ENCODE peak calls at places on chromosome 14, in eight cellular contexts. U is fibroblast of pulmonary artery, M is fibroblast of lung, S is nephron progenitor cell, L is cardiac fibroblast, O is GM20000, F is endothelial cell, T is left lung. A is an unnamed sample.

GRCh38 chr14:31726337-31726736 is 165.1 kb downstream of the NUBPL start:
- DNase-seq in U (no peak), M (no peak), S (no peak), L (no peak), O (no peak), F (no peak), T (no peak), A (no peak)

GRCh38 chr14:80996049-80996901 is 40.9 kb downstream of the TSHR start:
- DNase-seq in U (peak), M (peak), S (peak), L (peak), O (peak), F (peak), T (no peak), A (peak)

GRCh38 chr14:89907655-89908054 is 46.9 kb downstream of the EFCAB11 start:
- DNase-seq in U (no peak), M (no peak), S (no peak), L (no peak), O (no peak), F (no peak), T (no peak), A (no peak)

GRCh38 chr14:61269321-61270083 is 11.6 kb downstream of the TMEM30B start:
- DNase-seq in U (peak), M (peak), S (peak), L (peak), O (peak), F (peak), T (peak), A (peak)

GRCh38 chr14:50615056-50615455 is 53.0 kb downstream of the SAV1 start:
- DNase-seq in U (no peak), M (no peak), S (no peak), L (no peak), O (no peak), F (no peak), T (no peak), A (no peak)

GRCh38 chr14:94480809-94481208 is 4.8 kb upstream of the SERPINA9 start:
- DNase-seq in U (no peak), M (peak), S (no peak), L (peak), O (no peak), F (no peak), T (no peak), A (no peak)

GRCh38 chr14:47278233-47278842 is 397.1 kb downstream of the MDGA2 start:
- DNase-seq in U (peak), M (peak), S (peak), L (peak), O (peak), F (peak), T (no peak), A (peak)

GRCh38 chr14:66380143-66380542 is 106.0 kb upstream of the CCDC196 start:
- DNase-seq in U (peak), M (no peak), S (no peak), L (no peak), O (no peak), F (no peak), T (no peak), A (no peak)

GRCh38 chr14:64191756-64192155 is 102.4 kb downstream of the ESR2 start:
- DNase-seq in U (peak), M (peak), S (no peak), L (peak), O (no peak), F (no peak), T (no peak), A (no peak)

GRCh38 chr14:98598576-98598975 is 673.4 kb downstream of the BCL11B start:
- DNase-seq in U (no peak), M (no peak), S (no peak), L (no peak), O (no peak), F (no peak), T (no peak), A (no peak)

GRCh38 chr14:22386924-22387775 is 201.9 kb downstream of the DAD1 start:
- DNase-seq in U (peak), M (peak), S (peak), L (peak), O (peak), F (peak), T (peak), A (peak)

GRCh38 chr14:90397401-90398314 is 829 bp downstream of the CALM1 start:
- DNase-seq in U (peak), M (peak), S (peak), L (no peak), O (peak), F (peak), T (peak), A (peak)

GRCh38 chr14:103825103-103825502 is 22.3 kb downstream of the PPP1R13B start:
- DNase-seq in U (no peak), M (no peak), S (no peak), L (no peak), O (no peak), F (no peak), T (no peak), A (no peak)

GRCh38 chr14:28012629-28013415 is 753.8 kb upstream of the FOXG1 start:
- DNase-seq in U (no peak), M (no peak), S (no peak), L (no peak), O (no peak), F (no peak), T (no peak), A (peak)

GRCh38 chr14:24556756-24557155 is 19.3 kb downstream of the CTSG start:
- DNase-seq in U (peak), M (peak), S (no peak), L (peak), O (no peak), F (no peak), T (no peak), A (no peak)

GRCh38 chr14:104891121-104891551 is 26.1 kb downstream of the CEP170B start:
- DNase-seq in U (no peak), M (no peak), S (no peak), L (no peak), O (no peak), F (no peak), T (no peak), A (no peak)

GRCh38 chr14:78933948-78934524 is 763.9 kb downstream of the NRXN3 start:
- DNase-seq in U (peak), M (peak), S (peak), L (peak), O (peak), F (peak), T (no peak), A (peak)

GRCh38 chr14:32513571-32514009 is 184.5 kb downstream of the AKAP6 start:
- DNase-seq in U (peak), M (no peak), S (no peak), L (peak), O (no peak), F (no peak), T (no peak), A (no peak)

GRCh38 chr14:91317381-91318313 is 73.1 kb upstream of the GPR68 start:
- DNase-seq in U (peak), M (peak), S (no peak), L (peak), O (no peak), F (no peak), T (peak), A (no peak)

GRCh38 chr14:62117010-62117717 is 354.9 kb downstream of the SNAPC1 start:
- DNase-seq in U (peak), M (peak), S (peak), L (peak), O (peak), F (peak), T (peak), A (peak)

GRCh38 chr14:70121521-70121920 is 67.2 kb downstream of the SLC8A3 start:
- DNase-seq in U (no peak), M (no peak), S (peak), L (no peak), O (no peak), F (no peak), T (no peak), A (peak)

GRCh38 chr14:104395276-104395675 is 184.3 kb upstream of the C14orf180 start:
- DNase-seq in U (no peak), M (no peak), S (no peak), L (no peak), O (no peak), F (no peak), T (no peak), A (no peak)

GRCh38 chr14:89544636-89545301 is 127.7 kb upstream of the FOXN3 start:
- DNase-seq in U (peak), M (peak), S (no peak), L (peak), O (no peak), F (no peak), T (no peak), A (no peak)

GRCh38 chr14:90848944-90849731 is 32.9 kb upstream of the TTC7B start:
- DNase-seq in U (no peak), M (peak), S (no peak), L (no peak), O (no peak), F (no peak), T (no peak), A (no peak)

DNA sequence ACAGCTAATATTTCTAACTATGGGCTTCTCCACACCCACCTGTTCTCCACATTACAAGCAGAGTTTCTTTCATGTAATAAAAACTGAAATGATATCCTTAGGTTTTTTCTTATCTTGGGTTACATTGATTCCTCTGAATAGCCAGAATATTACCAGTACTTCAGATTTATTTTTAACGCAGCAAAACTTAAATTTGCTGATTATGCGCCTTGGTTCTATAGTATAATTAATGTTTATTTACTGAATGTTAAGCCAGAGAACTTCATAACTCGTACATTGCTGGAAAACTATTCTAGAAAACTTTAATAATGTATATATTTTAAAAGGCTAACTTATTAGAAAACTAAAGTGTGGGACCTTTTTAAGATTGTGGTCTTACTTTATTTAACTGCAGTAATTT is 577.2 kb downstream of the PRKD1 start:
- DNase-seq in U (no peak), M (no peak), S (no peak), L (no peak), O (no peak), F (no peak), T (no peak), A (no peak)
- TF ChIP-seq CTCF in U (no peak), M (no peak), S (no peak), L (no peak), O (no peak), F (no peak), T (no peak), A (no peak)

GRCh38 chr14:99659333-99659741 is 14.4 kb downstream of the HHIPL1 start:
- DNase-seq in U (no peak), M (no peak), S (peak), L (no peak), O (no peak), F (peak), T (no peak), A (no peak)
- TF ChIP-seq CTCF in U (no peak), M (no peak), S (no peak), L (no peak), O (no peak), F (peak), T (no peak), A (no peak)

GRCh38 chr14:101473045-101473729 is 88.1 kb upstream of the DIO3 start:
- DNase-seq in U (no peak), M (no peak), S (no peak), L (no peak), O (no peak), F (no peak), T (peak), A (no peak)
- TF ChIP-seq CTCF in U (no peak), M (no peak), S (no peak), L (no peak), O (no peak), F (no peak), T (no peak), A (no peak)

DNA sequence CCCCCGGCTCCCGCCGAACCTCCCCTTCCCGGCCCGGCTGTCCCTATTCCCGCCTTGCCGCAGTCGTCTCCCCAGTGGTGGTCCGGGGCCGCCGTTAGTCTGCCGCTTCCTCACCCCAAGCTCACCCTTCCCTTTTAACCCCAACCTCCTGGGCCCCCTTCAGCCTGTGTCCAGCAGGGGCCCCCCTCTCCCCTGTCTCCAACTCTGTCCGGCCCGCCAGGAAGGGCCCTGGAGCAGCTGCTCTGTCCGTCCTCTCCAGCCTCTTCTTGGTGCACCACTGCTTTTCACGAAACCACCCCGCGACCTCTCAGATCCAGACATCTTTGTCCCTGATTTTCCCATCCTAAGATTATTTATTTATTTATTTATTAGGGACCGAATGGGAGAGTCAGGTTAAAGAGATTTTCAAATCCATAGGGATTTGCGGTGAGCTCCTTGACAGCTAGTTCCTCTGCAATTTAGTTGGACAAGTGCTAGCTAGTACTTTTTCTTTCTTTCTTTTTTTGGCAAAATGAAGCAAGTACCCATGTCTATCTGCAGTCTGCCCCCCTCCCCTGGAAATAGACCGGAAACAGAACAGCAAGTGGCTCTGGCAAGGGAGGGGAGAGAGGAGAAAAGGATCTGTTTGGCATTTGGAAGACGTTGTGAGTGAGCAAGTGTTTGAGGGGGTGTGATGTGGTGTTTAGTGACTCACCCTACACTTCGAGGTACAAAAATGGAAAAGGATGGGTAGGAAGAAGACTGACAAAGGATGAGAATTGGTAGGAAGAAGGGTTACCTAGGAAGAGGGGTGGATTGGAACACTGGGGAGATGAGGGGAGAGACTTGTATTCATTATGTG is 632 bp downstream of the UBR7 start:
- DNase-seq in U (peak), M (peak), S (peak), L (peak), O (peak), F (peak), T (no peak), A (peak)
- TF ChIP-seq CTCF in U (peak), M (peak), S (no peak), L (peak), O (peak), F (no peak), T (peak), A (peak)

GRCh38 chr14:55245657-55246268 is 25.5 kb upstream of the FBXO34 start:
- DNase-seq in U (peak), M (peak), S (no peak), L (peak), O (peak), F (peak), T (no peak), A (no peak)
- TF ChIP-seq CTCF in U (peak), M (peak), S (peak), L (peak), O (peak), F (peak), T (peak), A (peak)

DNA sequence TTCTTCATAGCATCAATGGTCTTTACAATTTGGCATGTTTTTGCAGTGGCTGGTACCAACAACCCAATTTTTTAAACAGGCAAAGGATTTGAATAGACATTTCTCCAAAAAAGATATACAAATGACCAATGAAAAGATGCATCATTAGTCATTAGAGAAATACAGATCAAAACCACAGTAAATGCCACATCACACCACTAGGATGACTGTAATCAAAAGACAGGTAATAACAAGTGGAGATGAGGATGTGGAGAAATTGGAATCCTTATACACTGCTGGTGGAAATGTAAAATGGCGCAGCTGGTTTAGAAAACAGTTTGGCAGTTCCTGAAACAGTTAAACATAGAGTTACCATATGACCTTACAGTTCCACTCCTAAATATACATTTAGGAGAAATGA is 55.4 kb downstream of the TGFB3 start:
- DNase-seq in U (no peak), M (no peak), S (no peak), L (no peak), O (no peak), F (no peak), T (no peak), A (no peak)
- TF ChIP-seq CTCF in U (no peak), M (no peak), S (no peak), L (no peak), O (no peak), F (peak), T (no peak), A (peak)

GRCh38 chr14:68921666-68922065 is 57.4 kb downstream of the ACTN1 start:
- DNase-seq in U (no peak), M (no peak), S (peak), L (no peak), O (no peak), F (no peak), T (no peak), A (no peak)
- TF ChIP-seq CTCF in U (peak), M (no peak), S (no peak), L (peak), O (no peak), F (no peak), T (no peak), A (no peak)

A was measured in neural crest cell.